ENCODE peak calls at places on chromosomes 12 and 14, in seven cellular contexts. W, Y, L, Q, X, S and Z are unnamed samples.

GRCh38 chr12:107223816-107224215 is 130.5 kb upstream of the CRY1 start:
- DNase-seq in W (no peak), Y (no peak), L (no peak), Q (no peak), X (no peak), S (no peak), Z (no peak)

GRCh38 chr12:23670684-23671083 is 278.8 kb downstream of the SOX5 start:
- DNase-seq in W (no peak), Y (no peak), L (no peak), Q (no peak), X (no peak), S (no peak), Z (no peak)

GRCh38 chr14:38297681-38298080 is 41.8 kb upstream of the CLEC14A start:
- DNase-seq in W (no peak), Y (no peak), L (no peak), Q (no peak), X (no peak), S (no peak), Z (no peak)

GRCh38 chr12:10130042-10130441 is at the start of gene CLEC7A:
- DNase-seq in W (no peak), Y (no peak), L (no peak), Q (no peak), X (no peak), S (no peak), Z (no peak)

GRCh38 chr14:58747181-58747580 is 109.4 kb downstream of the DACT1 start:
- DNase-seq in W (no peak), Y (no peak), L (no peak), Q (no peak), X (no peak), S (no peak), Z (no peak)

GRCh38 chr12:25716842-25717241 is 163.8 kb upstream of the LMNTD1 start:
- DNase-seq in W (no peak), Y (no peak), L (no peak), Q (no peak), X (no peak), S (no peak), Z (no peak)

GRCh38 chr12:57240069-57240921 is 10.7 kb downstream of the STAC3 start:
- DNase-seq in W (no peak), Y (peak), L (no peak), Q (peak), X (no peak), S (peak), Z (peak)

GRCh38 chr12:54991161-54991991 is 6.8 kb upstream of the TESPA1 start:
- DNase-seq in W (no peak), Y (no peak), L (no peak), Q (no peak), X (no peak), S (no peak), Z (no peak)

GRCh38 chr14:79530555-79530954 is 680.7 kb downstream of the DIO2 start:
- DNase-seq in W (no peak), Y (no peak), L (no peak), Q (no peak), X (no peak), S (no peak), Z (no peak)

GRCh38 chr12:106894774-106895173 is 60.9 kb upstream of the TMEM263 start:
- DNase-seq in W (no peak), Y (no peak), L (no peak), Q (no peak), X (no peak), S (no peak), Z (no peak)

GRCh38 chr14:88552859-88553258 is 1.9 kb downstream of the PTPN21 start:
- DNase-seq in W (no peak), Y (no peak), L (no peak), Q (no peak), X (no peak), S (no peak), Z (no peak)

GRCh38 chr12:109443794-109444193 is 33.3 kb downstream of the KCTD10 start:
- DNase-seq in W (no peak), Y (no peak), L (no peak), Q (no peak), X (no peak), S (no peak), Z (no peak)

GRCh38 chr12:119334459-119335170 is at the start of gene CCDC60:
- DNase-seq in W (peak), Y (peak), L (no peak), Q (peak), X (peak), S (no peak), Z (no peak)

DNA sequence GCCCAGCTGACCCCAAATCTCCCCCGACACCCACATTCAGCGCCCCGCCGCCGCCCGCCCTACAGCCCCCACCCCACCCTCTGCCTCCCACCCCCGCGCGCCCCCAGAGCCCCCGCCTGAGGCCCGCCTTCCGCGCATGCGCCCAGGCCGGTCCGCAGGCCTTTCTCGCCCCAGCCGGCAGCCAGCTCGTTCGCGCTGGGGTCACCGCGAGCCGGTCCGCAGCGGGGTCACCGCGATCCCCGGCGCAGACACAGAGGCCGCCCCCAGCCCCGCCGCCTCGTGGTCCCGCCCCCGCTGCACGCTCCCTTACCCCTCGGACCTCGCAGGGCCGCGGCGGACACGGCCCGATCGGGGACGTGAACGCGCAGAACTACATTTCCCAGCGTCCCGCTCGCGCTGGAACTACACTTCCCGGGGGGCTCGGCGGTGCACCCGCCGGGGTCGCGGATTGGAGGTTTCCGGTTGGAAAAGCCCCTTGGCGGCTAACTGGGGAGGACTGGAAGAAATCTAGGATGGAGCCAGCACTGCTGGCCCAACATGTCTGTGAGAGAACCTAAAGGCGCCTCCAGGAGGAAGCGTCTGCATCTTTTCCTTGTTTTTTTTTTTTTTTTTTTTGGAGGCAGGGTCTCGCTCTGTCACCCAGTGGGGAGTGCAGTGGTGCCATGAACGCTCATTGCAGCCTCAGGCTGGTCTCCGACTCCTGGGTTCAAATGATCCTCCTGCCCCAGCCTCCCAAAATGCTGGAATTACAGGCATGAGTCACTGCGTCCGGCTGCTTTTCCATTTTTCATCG is at the start of gene ZNF605:
- DNase-seq in W (peak), Y (peak), L (peak), Q (peak), X (peak), S (no peak), Z (peak)
- TF ChIP-seq CTCF in W (no peak), Y (no peak), L (no peak), Q (no peak), X (peak), S (no peak), Z (no peak)

DNA sequence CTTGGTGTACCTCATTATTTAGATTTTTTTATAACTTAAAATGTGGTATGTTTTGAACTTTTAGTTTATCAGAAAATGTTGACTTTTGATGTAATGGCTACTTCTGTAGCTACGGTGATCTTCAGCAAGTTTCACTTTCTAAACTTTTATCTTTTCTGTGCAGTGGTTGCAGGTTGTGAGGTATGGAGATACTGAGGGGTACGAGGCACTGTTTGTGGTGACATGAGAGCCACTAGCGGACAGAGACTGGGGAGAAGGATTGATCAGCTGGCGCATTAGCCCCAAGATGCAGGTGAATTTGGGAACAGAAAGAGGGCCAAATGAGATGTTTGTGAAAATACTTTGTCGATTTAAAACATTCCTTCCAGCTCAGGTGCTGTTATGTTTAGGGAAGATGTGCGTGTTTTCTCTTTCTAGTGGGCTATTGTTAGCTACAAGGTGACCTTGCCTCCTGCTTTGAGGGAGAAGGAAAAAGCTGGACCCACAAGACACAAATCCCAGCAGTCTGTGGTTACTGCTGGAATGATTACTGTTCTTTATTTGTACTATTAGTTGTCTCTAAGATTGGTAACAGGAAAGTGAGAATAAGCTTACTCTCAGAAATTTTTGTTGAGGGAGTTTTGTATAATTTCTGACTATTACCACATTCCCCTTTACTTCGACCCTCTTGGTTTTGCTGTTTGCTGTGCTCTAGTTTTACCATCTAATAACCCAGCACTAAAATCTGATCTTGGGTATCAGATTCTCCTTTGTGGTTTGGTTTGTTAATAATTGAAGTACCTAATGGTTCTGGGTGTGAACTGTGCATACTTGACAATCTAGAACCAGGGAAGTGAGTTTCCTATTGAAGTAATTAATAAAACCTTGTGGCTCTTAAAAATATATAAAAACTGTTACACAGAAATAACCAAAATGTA is 61.7 kb downstream of the FBXO34 start:
- DNase-seq in W (no peak), Y (peak), L (no peak), Q (no peak), X (no peak), S (no peak), Z (no peak)
- TF ChIP-seq CTCF in W (no peak), Y (no peak), L (no peak), Q (no peak), X (no peak), S (no peak), Z (no peak)

GRCh38 chr12:127150028-127150427 is 1116.9 kb upstream of the TMEM132C start:
- DNase-seq in W (no peak), Y (no peak), L (no peak), Q (no peak), X (no peak), S (no peak), Z (no peak)

GRCh38 chr12:127148318-127148717 is 1118.7 kb upstream of the TMEM132C start:
- DNase-seq in W (no peak), Y (peak), L (no peak), Q (no peak), X (no peak), S (no peak), Z (no peak)

GRCh38 chr12:127147724-127148123 is 1119.2 kb upstream of the TMEM132C start:
- DNase-seq in W (no peak), Y (no peak), L (no peak), Q (no peak), X (no peak), S (no peak), Z (no peak)

GRCh38 chr12:127149226-127149964 is 1117.6 kb upstream of the TMEM132C start:
- DNase-seq in W (no peak), Y (no peak), L (no peak), Q (no peak), X (no peak), S (no peak), Z (no peak)

GRCh38 chr12:127150479-127150878 is 1116.5 kb upstream of the TMEM132C start:
- DNase-seq in W (no peak), Y (no peak), L (no peak), Q (no peak), X (no peak), S (no peak), Z (no peak)
- TF ChIP-seq CTCF in W (no peak), Y (no peak), L (no peak), Q (no peak), X (no peak), S (no peak), Z (no peak)

DNA sequence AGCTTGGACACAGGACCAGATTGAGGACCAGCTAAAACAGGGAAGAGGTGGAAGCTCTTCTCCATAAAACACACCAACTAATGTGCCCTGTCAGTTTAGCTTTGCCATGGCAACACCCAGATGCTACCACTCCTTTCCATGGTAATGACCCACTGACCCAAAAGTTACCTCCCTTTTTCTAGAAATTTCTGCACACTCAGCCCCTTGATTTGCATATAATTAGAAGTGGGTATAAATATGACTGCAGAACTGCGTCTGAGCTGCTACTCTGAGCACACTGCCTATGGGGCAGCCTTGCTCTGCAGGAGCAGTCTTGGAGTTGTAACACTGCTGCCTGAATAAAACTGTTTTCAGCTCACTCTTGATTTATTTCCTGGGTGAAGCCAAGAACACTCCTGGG is 3.2 kb upstream of the TDG start:
- DNase-seq in W (no peak), Y (no peak), L (no peak), Q (no peak), X (no peak), S (no peak), Z (no peak)
- TF ChIP-seq CTCF in W (no peak), Y (no peak), L (no peak), Q (no peak), X (no peak), S (no peak), Z (no peak)

DNA sequence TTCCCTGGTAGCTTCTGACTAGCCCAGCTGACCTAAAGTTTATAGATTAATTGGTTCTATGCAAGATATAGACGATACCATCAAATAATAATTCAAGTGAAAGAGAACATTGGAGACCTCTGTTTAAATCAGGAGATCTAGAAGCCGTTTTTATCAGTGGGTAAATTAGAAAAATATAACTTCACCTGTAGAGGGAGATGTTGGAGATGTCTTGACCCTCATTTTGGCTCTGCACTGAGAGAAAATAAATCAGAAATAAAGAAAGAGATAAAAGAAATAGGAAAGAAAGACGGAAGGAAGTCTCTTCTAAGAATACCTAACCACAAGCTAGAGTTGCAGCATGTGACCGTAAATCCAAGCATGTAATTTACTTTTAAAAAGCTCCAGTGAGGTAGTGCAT is 684.5 kb downstream of the C12orf50 start:
- DNase-seq in W (peak), Y (no peak), L (no peak), Q (no peak), X (no peak), S (no peak), Z (no peak)
- TF ChIP-seq CTCF in W (no peak), Y (no peak), L (peak), Q (no peak), X (no peak), S (peak), Z (no peak)

GRCh38 chr12:62520361-62520760 is 53.7 kb downstream of the MON2 start:
- DNase-seq in W (no peak), Y (no peak), L (no peak), Q (no peak), X (no peak), S (no peak), Z (no peak)

GRCh38 chr12:62525306-62525705 is 58.7 kb downstream of the MON2 start:
- DNase-seq in W (no peak), Y (no peak), L (no peak), Q (no peak), X (no peak), S (no peak), Z (no peak)

GRCh38 chr12:62523619-62524018 is 57.0 kb downstream of the MON2 start:
- DNase-seq in W (no peak), Y (no peak), L (no peak), Q (no peak), X (no peak), S (no peak), Z (no peak)

GRCh38 chr12:62519043-62519442 is 52.4 kb downstream of the MON2 start:
- DNase-seq in W (no peak), Y (no peak), L (no peak), Q (no peak), X (no peak), S (no peak), Z (no peak)

DNA sequence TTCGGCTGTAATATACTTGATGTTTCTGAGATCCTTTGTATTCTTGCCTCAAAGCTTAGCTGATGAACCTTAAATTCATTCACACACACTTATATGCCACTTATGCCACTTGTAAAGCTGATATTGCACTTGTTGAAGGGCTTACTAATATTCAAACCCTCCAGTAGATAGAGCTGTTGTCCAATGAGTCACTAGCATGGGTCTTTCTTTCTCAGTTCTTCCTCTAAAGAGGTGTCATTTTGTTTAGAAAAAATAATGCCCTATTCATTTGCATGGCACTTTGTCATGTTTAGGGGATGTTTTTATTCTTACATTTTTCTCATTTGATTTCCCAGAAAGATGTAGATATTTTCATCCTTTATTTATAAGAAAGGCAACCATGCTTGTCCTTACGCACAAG is 56.4 kb downstream of the MON2 start:
- DNase-seq in W (no peak), Y (no peak), L (no peak), Q (no peak), X (no peak), S (no peak), Z (no peak)
- TF ChIP-seq CTCF in W (no peak), Y (no peak), L (no peak), Q (no peak), X (no peak), S (peak), Z (no peak)

DNA sequence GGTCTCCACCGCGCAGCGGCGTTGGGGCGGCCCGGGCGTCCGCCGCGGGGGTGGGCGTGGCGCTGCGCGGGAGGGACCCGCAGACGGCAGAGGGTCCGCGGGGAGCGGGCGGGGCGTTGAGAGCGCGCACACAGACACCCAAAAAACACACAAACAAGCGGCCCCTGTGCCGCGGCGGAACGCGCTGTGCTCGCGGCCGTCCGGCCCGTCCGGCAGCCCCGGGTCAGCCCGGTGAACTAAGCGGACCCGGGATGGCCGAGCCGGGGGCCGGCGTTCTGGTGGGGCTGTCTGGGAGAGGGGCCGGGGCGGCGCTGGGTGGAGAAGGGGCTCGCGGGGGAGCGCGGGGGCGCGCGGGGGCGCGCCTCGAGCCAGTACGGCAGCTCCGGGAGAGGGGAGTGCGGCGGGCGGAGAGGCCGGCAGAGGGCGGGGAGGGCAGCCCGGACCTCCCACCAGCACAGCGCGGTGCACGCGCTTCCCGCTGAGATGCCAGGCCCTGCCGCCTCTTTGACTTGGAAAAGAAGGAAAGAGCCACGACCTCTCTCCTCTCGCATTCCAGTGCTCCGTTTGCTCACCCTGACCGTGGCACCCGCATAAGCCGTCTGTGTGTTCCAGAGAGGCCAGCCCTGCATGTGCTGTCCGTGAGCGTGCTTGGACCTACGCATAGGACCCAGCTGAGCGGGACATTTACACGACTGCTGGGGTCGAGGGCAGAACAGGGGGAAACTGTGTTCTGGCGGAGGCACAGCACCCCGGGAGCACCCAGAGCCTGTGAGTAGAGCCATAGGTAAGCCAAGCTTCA is 10.3 kb downstream of the SLC6A12 start:
- DNase-seq in W (no peak), Y (no peak), L (no peak), Q (no peak), X (peak), S (no peak), Z (no peak)
- TF ChIP-seq CTCF in W (no peak), Y (no peak), L (no peak), Q (no peak), X (peak), S (no peak), Z (no peak)